ENCODE peak calls at places on chromosomes 11 and 22, in four cellular contexts. One of them, this sample, is unnamed.

GRCh38 chr11:36391062-36391461 is 95.0 kb downstream of the PRR5L start:
- DNase-seq in Caki2: no peak
- DNase-seq in naive thymus-derived CD4-positive, alpha-beta T cell: no peak
- DNase-seq in effector CD4-positive, alpha-beta T cell: no peak
- DNase-seq in this sample: no peak

GRCh38 chr11:64208086-64208795 is 1.7 kb downstream of the FERMT3 start:
- DNase-seq in Caki2: no peak
- DNase-seq in naive thymus-derived CD4-positive, alpha-beta T cell: no peak
- DNase-seq in effector CD4-positive, alpha-beta T cell: no peak
- DNase-seq in this sample: no peak

GRCh38 chr11:33835143-33835878 is 56.6 kb downstream of the LMO2 start:
- DNase-seq in Caki2: peak
- DNase-seq in naive thymus-derived CD4-positive, alpha-beta T cell: no peak
- DNase-seq in effector CD4-positive, alpha-beta T cell: no peak
- DNase-seq in this sample: peak

GRCh38 chr11:97610000-97610399 is 1220.2 kb downstream of the JRKL start:
- DNase-seq in Caki2: no peak
- DNase-seq in naive thymus-derived CD4-positive, alpha-beta T cell: no peak
- DNase-seq in effector CD4-positive, alpha-beta T cell: no peak
- DNase-seq in this sample: no peak

GRCh38 chr22:46175631-46176030 is 25.3 kb downstream of the PPARA start:
- DNase-seq in Caki2: no peak
- DNase-seq in naive thymus-derived CD4-positive, alpha-beta T cell: no peak
- DNase-seq in effector CD4-positive, alpha-beta T cell: no peak
- DNase-seq in this sample: peak

GRCh38 chr11:119026970-119027369 is 3.7 kb downstream of the SLC37A4 start:
- DNase-seq in Caki2: no peak
- DNase-seq in naive thymus-derived CD4-positive, alpha-beta T cell: no peak
- DNase-seq in effector CD4-positive, alpha-beta T cell: no peak
- DNase-seq in this sample: no peak

GRCh38 chr22:29587938-29588699 is 7.2 kb upstream of the NIPSNAP1 start:
- DNase-seq in Caki2: peak
- DNase-seq in naive thymus-derived CD4-positive, alpha-beta T cell: no peak
- DNase-seq in effector CD4-positive, alpha-beta T cell: no peak
- DNase-seq in this sample: no peak

GRCh38 chr22:43515902-43516301 is 104.1 kb downstream of the MPPED1 start:
- DNase-seq in Caki2: no peak
- DNase-seq in naive thymus-derived CD4-positive, alpha-beta T cell: no peak
- DNase-seq in effector CD4-positive, alpha-beta T cell: no peak
- DNase-seq in this sample: no peak

GRCh38 chr11:65411681-65412070 is 10.9 kb upstream of the NEAT1 start:
- DNase-seq in Caki2: no peak
- DNase-seq in naive thymus-derived CD4-positive, alpha-beta T cell: no peak
- DNase-seq in effector CD4-positive, alpha-beta T cell: no peak
- DNase-seq in this sample: no peak

GRCh38 chr11:115185507-115185906 is 318.7 kb downstream of the CADM1 start:
- DNase-seq in Caki2: no peak
- DNase-seq in naive thymus-derived CD4-positive, alpha-beta T cell: no peak
- DNase-seq in effector CD4-positive, alpha-beta T cell: no peak
- DNase-seq in this sample: no peak

GRCh38 chr11:76919887-76920746 is 59.4 kb downstream of the ACER3 start:
- DNase-seq in Caki2: peak
- DNase-seq in naive thymus-derived CD4-positive, alpha-beta T cell: peak
- DNase-seq in effector CD4-positive, alpha-beta T cell: peak
- DNase-seq in this sample: peak

GRCh38 chr11:118462178-118462577 is 25.9 kb downstream of the KMT2A start:
- DNase-seq in Caki2: no peak
- DNase-seq in naive thymus-derived CD4-positive, alpha-beta T cell: no peak
- DNase-seq in effector CD4-positive, alpha-beta T cell: no peak
- DNase-seq in this sample: no peak

GRCh38 chr11:7077101-7077500 is 11.7 kb upstream of the RBMXL2 start:
- DNase-seq in Caki2: no peak
- DNase-seq in naive thymus-derived CD4-positive, alpha-beta T cell: no peak
- DNase-seq in effector CD4-positive, alpha-beta T cell: no peak
- DNase-seq in this sample: no peak

GRCh38 chr11:124194696-124195418 is 11.7 kb downstream of the OR10D3 start:
- DNase-seq in Caki2: peak
- DNase-seq in naive thymus-derived CD4-positive, alpha-beta T cell: peak
- DNase-seq in effector CD4-positive, alpha-beta T cell: peak
- DNase-seq in this sample: peak

GRCh38 chr11:10544491-10545470 is 3.8 kb upstream of the RNF141 start:
- DNase-seq in Caki2: no peak
- DNase-seq in naive thymus-derived CD4-positive, alpha-beta T cell: no peak
- DNase-seq in effector CD4-positive, alpha-beta T cell: no peak
- DNase-seq in this sample: no peak

GRCh38 chr11:70111269-70112016 is 33.3 kb downstream of the ANO1 start:
- DNase-seq in Caki2: peak
- DNase-seq in naive thymus-derived CD4-positive, alpha-beta T cell: no peak
- DNase-seq in effector CD4-positive, alpha-beta T cell: no peak
- DNase-seq in this sample: no peak

GRCh38 chr11:33585564-33585963 is 115.1 kb downstream of the C11orf91 start:
- DNase-seq in Caki2: no peak
- DNase-seq in naive thymus-derived CD4-positive, alpha-beta T cell: no peak
- DNase-seq in effector CD4-positive, alpha-beta T cell: no peak
- DNase-seq in this sample: no peak

GRCh38 chr11:68581439-68581838 is 102.9 kb upstream of the GAL start:
- DNase-seq in Caki2: no peak
- DNase-seq in naive thymus-derived CD4-positive, alpha-beta T cell: no peak
- DNase-seq in effector CD4-positive, alpha-beta T cell: no peak
- DNase-seq in this sample: no peak

GRCh38 chr22:36764060-36764459 is 11.9 kb downstream of the IFT27 start:
- DNase-seq in Caki2: no peak
- DNase-seq in naive thymus-derived CD4-positive, alpha-beta T cell: no peak
- DNase-seq in effector CD4-positive, alpha-beta T cell: no peak
- DNase-seq in this sample: no peak

GRCh38 chr11:28420099-28420498 is 311.9 kb downstream of the METTL15 start:
- DNase-seq in Caki2: no peak
- DNase-seq in naive thymus-derived CD4-positive, alpha-beta T cell: no peak
- DNase-seq in effector CD4-positive, alpha-beta T cell: no peak
- DNase-seq in this sample: no peak

GRCh38 chr11:14012836-14013235 is 50.3 kb downstream of the SPON1 start:
- DNase-seq in Caki2: no peak
- DNase-seq in naive thymus-derived CD4-positive, alpha-beta T cell: no peak
- DNase-seq in effector CD4-positive, alpha-beta T cell: no peak
- DNase-seq in this sample: no peak

GRCh38 chr11:18844753-18845367 is 53.3 kb upstream of the PTPN5 start:
- DNase-seq in Caki2: peak
- DNase-seq in naive thymus-derived CD4-positive, alpha-beta T cell: no peak
- DNase-seq in effector CD4-positive, alpha-beta T cell: no peak
- DNase-seq in this sample: peak

GRCh38 chr22:34761111-34761510 is 304.8 kb upstream of the ISX start:
- DNase-seq in Caki2: no peak
- DNase-seq in naive thymus-derived CD4-positive, alpha-beta T cell: no peak
- DNase-seq in effector CD4-positive, alpha-beta T cell: no peak
- DNase-seq in this sample: no peak

GRCh38 chr11:9003573-9004309 is at the start of gene NRIP3:
- DNase-seq in Caki2: peak
- DNase-seq in naive thymus-derived CD4-positive, alpha-beta T cell: peak
- DNase-seq in effector CD4-positive, alpha-beta T cell: peak
- DNase-seq in this sample: peak

GRCh38 chr11:24567380-24567779 is 70.5 kb downstream of the LUZP2 start:
- DNase-seq in Caki2: no peak
- DNase-seq in naive thymus-derived CD4-positive, alpha-beta T cell: no peak
- DNase-seq in effector CD4-positive, alpha-beta T cell: no peak
- DNase-seq in this sample: no peak

GRCh38 chr11:113906515-113906914 is 1.9 kb downstream of the HTR3B start:
- DNase-seq in Caki2: no peak
- DNase-seq in naive thymus-derived CD4-positive, alpha-beta T cell: no peak
- DNase-seq in effector CD4-positive, alpha-beta T cell: no peak
- DNase-seq in this sample: no peak

GRCh38 chr11:85665756-85666155 is 827 bp upstream of the CREBZF start:
- DNase-seq in Caki2: peak
- DNase-seq in naive thymus-derived CD4-positive, alpha-beta T cell: no peak
- DNase-seq in effector CD4-positive, alpha-beta T cell: no peak
- DNase-seq in this sample: no peak

GRCh38 chr11:128734439-128735224 is 40.8 kb downstream of the FLI1 start:
- DNase-seq in Caki2: no peak
- DNase-seq in naive thymus-derived CD4-positive, alpha-beta T cell: no peak
- DNase-seq in effector CD4-positive, alpha-beta T cell: no peak
- DNase-seq in this sample: no peak

GRCh38 chr22:45688606-45689080 is 17.0 kb downstream of the ATXN10 start:
- DNase-seq in Caki2: peak
- DNase-seq in naive thymus-derived CD4-positive, alpha-beta T cell: no peak
- DNase-seq in effector CD4-positive, alpha-beta T cell: no peak
- DNase-seq in this sample: peak

GRCh38 chr11:33976351-33977199 is 75.0 kb upstream of the CAPRIN1 start:
- DNase-seq in Caki2: no peak
- DNase-seq in naive thymus-derived CD4-positive, alpha-beta T cell: no peak
- DNase-seq in effector CD4-positive, alpha-beta T cell: no peak
- DNase-seq in this sample: peak

GRCh38 chr11:76770642-76771445 is 12.3 kb upstream of the TSKU start:
- DNase-seq in Caki2: peak
- DNase-seq in naive thymus-derived CD4-positive, alpha-beta T cell: no peak
- DNase-seq in effector CD4-positive, alpha-beta T cell: no peak
- DNase-seq in this sample: peak

GRCh38 chr22:26304730-26305129 is 124.3 kb upstream of the ASPHD2 start:
- DNase-seq in Caki2: no peak
- DNase-seq in naive thymus-derived CD4-positive, alpha-beta T cell: no peak
- DNase-seq in effector CD4-positive, alpha-beta T cell: no peak
- DNase-seq in this sample: no peak